ENCODE peak calls at places on chromosomes 1 and 21, in four cellular contexts. One of them, this sample, is unnamed.

GRCh38 chr1:59353453-59353852 is 56.6 kb downstream of the FGGY start:
- DNase-seq in cardiac muscle cell: no peak
- DNase-seq in brain microvascular endothelial cell: no peak
- DNase-seq in pancreas: no peak
- DNase-seq in this sample: no peak

GRCh38 chr1:155202731-155203515 is 4.8 kb downstream of the THBS3 start:
- DNase-seq in pancreas: peak
- DNase-seq in brain microvascular endothelial cell: no peak
- DNase-seq in cardiac muscle cell: no peak
- DNase-seq in this sample: no peak

GRCh38 chr1:82838066-82838465 is 1037.3 kb downstream of the ADGRL2 start:
- DNase-seq in pancreas: no peak
- DNase-seq in brain microvascular endothelial cell: peak
- DNase-seq in cardiac muscle cell: peak
- DNase-seq in this sample: no peak

GRCh38 chr21:15978158-15978805 is 248.5 kb downstream of the USP25 start:
- DNase-seq in pancreas: no peak
- DNase-seq in brain microvascular endothelial cell: no peak
- DNase-seq in cardiac muscle cell: peak
- DNase-seq in this sample: no peak

GRCh38 chr1:112866151-112866550 is 89.8 kb downstream of the SLC16A1 start:
- DNase-seq in cardiac muscle cell: peak
- DNase-seq in pancreas: no peak
- DNase-seq in brain microvascular endothelial cell: peak
- DNase-seq in this sample: no peak

GRCh38 chr1:19643602-19644419 is at the start of gene NBL1:
- DNase-seq in pancreas: peak
- DNase-seq in brain microvascular endothelial cell: peak
- DNase-seq in cardiac muscle cell: peak
- DNase-seq in this sample: peak

GRCh38 chr1:74652711-74653131 is 20.9 kb downstream of the ERICH3 start:
- DNase-seq in brain microvascular endothelial cell: peak
- DNase-seq in cardiac muscle cell: peak
- DNase-seq in pancreas: no peak
- DNase-seq in this sample: no peak

GRCh38 chr1:187509091-187509490 is 680.3 kb downstream of the PLA2G4A start:
- DNase-seq in brain microvascular endothelial cell: no peak
- DNase-seq in cardiac muscle cell: no peak
- DNase-seq in pancreas: no peak
- DNase-seq in this sample: no peak

GRCh38 chr21:38487906-38488639 is 10.2 kb downstream of the ERG start:
- DNase-seq in brain microvascular endothelial cell: no peak
- DNase-seq in pancreas: no peak
- DNase-seq in cardiac muscle cell: no peak
- DNase-seq in this sample: no peak

GRCh38 chr1:245172026-245172425 is 17.2 kb downstream of the KIF26B start:
- DNase-seq in brain microvascular endothelial cell: no peak
- DNase-seq in cardiac muscle cell: no peak
- DNase-seq in pancreas: no peak
- DNase-seq in this sample: no peak

GRCh38 chr1:57269621-57270235 is 154.1 kb downstream of the DAB1 start:
- DNase-seq in cardiac muscle cell: no peak
- DNase-seq in brain microvascular endothelial cell: no peak
- DNase-seq in pancreas: no peak
- DNase-seq in this sample: peak

GRCh38 chr1:84353665-84354064 is 44.6 kb upstream of the DNASE2B start:
- DNase-seq in cardiac muscle cell: peak
- DNase-seq in pancreas: no peak
- DNase-seq in brain microvascular endothelial cell: no peak
- DNase-seq in this sample: peak

GRCh38 chr1:218886472-218886871 is 287.2 kb upstream of the LYPLAL1 start:
- DNase-seq in pancreas: no peak
- DNase-seq in brain microvascular endothelial cell: peak
- DNase-seq in cardiac muscle cell: peak
- DNase-seq in this sample: no peak

GRCh38 chr1:118958140-118958539 is 30.0 kb downstream of the TBX15 start:
- DNase-seq in pancreas: no peak
- DNase-seq in cardiac muscle cell: no peak
- DNase-seq in brain microvascular endothelial cell: no peak
- DNase-seq in this sample: no peak

GRCh38 chr1:166080277-166080964 is 86.4 kb downstream of the FAM78B start:
- DNase-seq in cardiac muscle cell: no peak
- DNase-seq in pancreas: no peak
- DNase-seq in brain microvascular endothelial cell: no peak
- DNase-seq in this sample: no peak

GRCh38 chr1:61358770-61359455 is 276.6 kb downstream of the NFIA start:
- DNase-seq in pancreas: no peak
- DNase-seq in cardiac muscle cell: peak
- DNase-seq in brain microvascular endothelial cell: peak
- DNase-seq in this sample: no peak

GRCh38 chr1:80217377-80217986 is 1211.0 kb upstream of the ADGRL4 start:
- DNase-seq in cardiac muscle cell: peak
- DNase-seq in pancreas: no peak
- DNase-seq in brain microvascular endothelial cell: peak
- DNase-seq in this sample: peak

GRCh38 chr1:212928323-212929281 is 21.7 kb upstream of the VASH2 start:
- DNase-seq in brain microvascular endothelial cell: no peak
- DNase-seq in pancreas: no peak
- DNase-seq in cardiac muscle cell: no peak
- DNase-seq in this sample: no peak

GRCh38 chr1:41355356-41355755 is 5.9 kb upstream of the FOXO6 start:
- DNase-seq in pancreas: no peak
- DNase-seq in cardiac muscle cell: no peak
- DNase-seq in brain microvascular endothelial cell: no peak
- DNase-seq in this sample: no peak

GRCh38 chr1:173048629-173049326 is 2.0 kb downstream of the TNFSF18 start:
- DNase-seq in pancreas: no peak
- DNase-seq in cardiac muscle cell: peak
- DNase-seq in brain microvascular endothelial cell: no peak
- DNase-seq in this sample: no peak

GRCh38 chr1:111880866-111881837 is 108.3 kb downstream of the KCND3 start:
- DNase-seq in cardiac muscle cell: no peak
- DNase-seq in brain microvascular endothelial cell: no peak
- DNase-seq in pancreas: no peak
- DNase-seq in this sample: no peak

GRCh38 chr1:27624467-27625233 is 10.3 kb downstream of the FGR start:
- DNase-seq in pancreas: peak
- DNase-seq in cardiac muscle cell: no peak
- DNase-seq in brain microvascular endothelial cell: no peak
- DNase-seq in this sample: no peak

GRCh38 chr1:53328490-53329182 is 766 bp upstream of the LRP8 start:
- DNase-seq in brain microvascular endothelial cell: no peak
- DNase-seq in cardiac muscle cell: no peak
- DNase-seq in pancreas: peak
- DNase-seq in this sample: no peak

GRCh38 chr1:150558761-150559626 is 9.8 kb downstream of the ADAMTSL4 start:
- DNase-seq in brain microvascular endothelial cell: no peak
- DNase-seq in cardiac muscle cell: peak
- DNase-seq in pancreas: peak
- DNase-seq in this sample: no peak

GRCh38 chr1:243487649-243488227 is 231.9 kb downstream of the SDCCAG8 start:
- DNase-seq in cardiac muscle cell: no peak
- DNase-seq in pancreas: no peak
- DNase-seq in brain microvascular endothelial cell: no peak
- DNase-seq in this sample: no peak

GRCh38 chr1:205633421-205633976 is 1.7 kb upstream of the ELK4 start:
- DNase-seq in brain microvascular endothelial cell: peak
- DNase-seq in pancreas: no peak
- DNase-seq in cardiac muscle cell: peak
- DNase-seq in this sample: no peak

DNA sequence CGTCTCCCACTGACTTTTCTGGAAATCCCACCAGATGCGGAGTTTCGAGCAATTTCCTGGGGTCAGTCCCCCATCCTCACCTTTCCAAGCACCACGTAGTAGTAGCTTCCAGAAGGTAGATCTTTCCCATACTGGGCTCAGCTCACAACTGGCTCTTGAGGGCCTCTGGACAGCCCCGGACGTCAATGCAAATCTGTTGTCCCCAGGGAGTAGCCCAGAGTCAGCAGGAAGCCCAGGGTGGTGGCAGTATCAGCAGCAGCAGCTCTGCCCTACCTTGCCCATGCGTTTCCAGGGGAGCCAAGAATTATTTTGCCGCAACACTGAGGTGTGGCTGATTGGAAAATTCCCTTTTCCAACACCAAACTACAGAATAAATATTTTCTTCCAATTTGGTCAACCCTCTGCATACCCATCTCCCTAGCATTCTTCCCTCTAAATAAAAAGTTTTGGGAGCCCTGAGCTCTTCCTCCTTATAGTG is 70.3 kb downstream of the CD46 start:
- DNase-seq in brain microvascular endothelial cell: no peak
- DNase-seq in pancreas: no peak
- DNase-seq in cardiac muscle cell: no peak
- DNase-seq in this sample: no peak
- H3K27ac ChIP-seq in brain microvascular endothelial cell: no peak
- H3K27ac ChIP-seq in pancreas: peak
- H3K27ac ChIP-seq in cardiac muscle cell: no peak
- H3K27ac ChIP-seq in this sample: no peak

GRCh38 chr1:44785501-44786137 is 2.4 kb downstream of the BEST4 start:
- DNase-seq in cardiac muscle cell: no peak
- DNase-seq in pancreas: no peak
- DNase-seq in brain microvascular endothelial cell: no peak
- DNase-seq in this sample: no peak

GRCh38 chr1:44787506-44787905 is 464 bp downstream of the BEST4 start:
- DNase-seq in cardiac muscle cell: no peak
- DNase-seq in brain microvascular endothelial cell: no peak
- DNase-seq in pancreas: peak
- DNase-seq in this sample: no peak

GRCh38 chr1:44785027-44785376 is 3.0 kb downstream of the BEST4 start:
- DNase-seq in brain microvascular endothelial cell: no peak
- DNase-seq in pancreas: peak
- DNase-seq in cardiac muscle cell: no peak
- DNase-seq in this sample: no peak

GRCh38 chr1:44786841-44787426 is 1.0 kb downstream of the BEST4 start:
- DNase-seq in brain microvascular endothelial cell: no peak
- DNase-seq in pancreas: peak
- DNase-seq in cardiac muscle cell: no peak
- DNase-seq in this sample: no peak

GRCh38 chr1:44786138-44786840 is 1.7 kb downstream of the BEST4 start:
- DNase-seq in pancreas: peak
- DNase-seq in brain microvascular endothelial cell: peak
- DNase-seq in cardiac muscle cell: peak
- DNase-seq in this sample: peak
- H3K27ac ChIP-seq in pancreas: peak
- H3K27ac ChIP-seq in brain microvascular endothelial cell: peak
- H3K27ac ChIP-seq in cardiac muscle cell: no peak
- H3K27ac ChIP-seq in this sample: no peak

GRCh38 chr1:21321963-21322680 is 31.9 kb upstream of the ECE1 start:
- DNase-seq in pancreas: no peak
- DNase-seq in cardiac muscle cell: no peak
- DNase-seq in brain microvascular endothelial cell: no peak
- DNase-seq in this sample: no peak
- H3K27ac ChIP-seq in pancreas: peak
- H3K27ac ChIP-seq in cardiac muscle cell: peak
- H3K27ac ChIP-seq in brain microvascular endothelial cell: peak
- H3K27ac ChIP-seq in this sample: no peak

DNA sequence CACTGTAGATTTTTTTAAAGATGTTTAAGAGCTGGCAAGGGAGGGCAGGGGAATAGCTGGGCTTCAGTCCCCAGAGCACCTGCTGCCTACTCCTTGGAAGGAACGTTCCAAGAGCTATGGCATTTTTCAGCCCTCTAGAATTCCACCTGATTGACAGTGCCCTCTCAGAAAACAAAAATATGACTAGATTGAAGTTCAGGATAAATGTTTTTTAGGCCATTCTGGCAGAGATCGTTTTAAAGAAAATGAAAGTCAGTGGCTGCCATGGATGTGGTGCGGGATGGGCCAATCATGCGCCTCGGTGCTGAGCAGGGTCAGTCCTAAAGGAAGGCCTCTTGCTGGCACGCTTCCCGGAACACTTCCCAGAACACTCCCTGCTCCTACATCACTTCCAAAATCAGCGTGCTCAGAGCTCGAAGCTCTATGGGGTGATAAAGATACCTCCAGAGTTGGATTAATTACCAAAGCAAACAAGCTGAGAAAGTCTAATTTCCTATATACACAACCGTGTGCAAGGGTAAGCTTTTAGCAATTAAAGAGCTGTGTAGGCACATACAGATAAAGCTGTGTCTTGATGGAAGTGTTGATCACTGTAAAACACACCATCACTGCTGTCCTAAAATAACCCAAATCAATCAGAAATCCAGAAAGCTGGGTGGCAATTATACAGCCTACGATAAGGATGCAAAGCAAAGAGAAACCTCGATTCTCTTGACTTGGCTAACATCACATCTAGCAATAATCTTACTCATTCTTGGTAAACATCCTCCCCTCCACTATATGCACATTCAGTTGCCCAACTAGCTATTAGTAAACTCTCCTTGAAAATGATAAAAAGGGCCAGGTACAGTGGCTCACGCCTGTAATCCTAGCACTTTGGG is 34.6 kb downstream of the TGFBR3 start:
- DNase-seq in pancreas: peak
- DNase-seq in cardiac muscle cell: peak
- DNase-seq in brain microvascular endothelial cell: peak
- DNase-seq in this sample: peak
- H3K27ac ChIP-seq in pancreas: peak
- H3K27ac ChIP-seq in cardiac muscle cell: peak
- H3K27ac ChIP-seq in brain microvascular endothelial cell: no peak
- H3K27ac ChIP-seq in this sample: no peak

GRCh38 chr1:14952626-14953314 is 200.8 kb upstream of the TMEM51 start:
- DNase-seq in cardiac muscle cell: no peak
- DNase-seq in pancreas: no peak
- DNase-seq in brain microvascular endothelial cell: no peak
- DNase-seq in this sample: no peak
- H3K27ac ChIP-seq in cardiac muscle cell: no peak
- H3K27ac ChIP-seq in pancreas: no peak
- H3K27ac ChIP-seq in brain microvascular endothelial cell: no peak
- H3K27ac ChIP-seq in this sample: no peak

This sample was measured in A673.